ENCODE peak calls at places on chromosomes 3 and 15, in four cellular contexts. C is A673, M is GM20000, W is D341Med. N is an unnamed sample.

GRCh38 chr15:54374184-54374947 is 396.1 kb downstream of the UNC13C start:
- DNase-seq in C (no peak), M (no peak), W (peak; percentile 31), N (no peak)

GRCh38 chr3:114451561-114452018 is 157.8 kb downstream of the TIGIT start:
- DNase-seq in W (no peak), C (no peak), M (no peak), N (no peak)

GRCh38 chr3:195838714-195839113 is 27.0 kb upstream of the MUC4 start:
- DNase-seq in W (no peak), C (no peak), M (peak; percentile 68), N (no peak)

GRCh38 chr15:62500325-62500724 is 335.2 kb upstream of the C2CD4B start:
- DNase-seq in M (no peak), C (no peak), W (no peak), N (no peak)

GRCh38 chr15:78637776-78638435 is 3.1 kb downstream of the CHRNB4 start:
- DNase-seq in M (no peak), C (no peak), W (peak; percentile 32), N (no peak)

GRCh38 chr3:69811452-69812401 is 72.5 kb downstream of the MITF start:
- DNase-seq in W (no peak), C (no peak), M (no peak), N (no peak)

GRCh38 chr15:99911824-99912223 is 178.6 kb upstream of the LYSMD4 start:
- DNase-seq in W (no peak), M (no peak), C (peak; percentile 63), N (no peak)

GRCh38 chr3:38805765-38806386 is 10.1 kb downstream of the SCN10A start:
- DNase-seq in M (peak; percentile 49), W (no peak), C (peak; percentile 65), N (peak; percentile 81)

GRCh38 chr3:64685800-64686445 is 1.9 kb downstream of the ADAMTS9 start:
- DNase-seq in W (peak; percentile 74), M (no peak), C (peak; percentile 87), N (peak; percentile 89)

GRCh38 chr3:56408761-56409196 is 59.5 kb downstream of the ERC2 start:
- DNase-seq in C (no peak), M (no peak), W (no peak), N (no peak)

GRCh38 chr15:48595988-48596387 is 49.5 kb downstream of the FBN1 start:
- DNase-seq in W (no peak), M (peak; percentile 15), C (no peak), N (no peak)

GRCh38 chr15:57516327-57517026 is 75.2 kb upstream of the MYZAP start:
- DNase-seq in W (no peak), M (no peak), C (no peak), N (no peak)

GRCh38 chr15:34271493-34271892 is 46.7 kb downstream of the EMC4 start:
- DNase-seq in W (no peak), M (no peak), C (no peak), N (no peak)

GRCh38 chr3:62875103-62876002 is at the start of gene CADPS:
- DNase-seq in M (no peak), W (peak; percentile 83), C (no peak), N (no peak)

GRCh38 chr15:89654311-89654761 is 931 bp downstream of the KIF7 start:
- DNase-seq in C (no peak), W (no peak), M (no peak), N (no peak)

GRCh38 chr15:75923756-75924155 is 20.1 kb downstream of the FBXO22 start:
- DNase-seq in W (no peak), C (no peak), M (no peak), N (no peak)

GRCh38 chr3:3753416-3753815 is 45.8 kb upstream of the LRRN1 start:
- DNase-seq in W (no peak), M (no peak), C (no peak), N (no peak)

GRCh38 chr3:25572919-25573385 is 91.8 kb downstream of the TOP2B start:
- DNase-seq in M (no peak), W (no peak), C (no peak), N (no peak)

GRCh38 chr15:37793851-37794250 is 140.6 kb upstream of the TMCO5A start:
- DNase-seq in W (no peak), M (no peak), C (peak; percentile 12), N (no peak)

GRCh38 chr3:10196389-10197052 is 31.8 kb downstream of the IRAK2 start:
- DNase-seq in W (no peak), M (no peak), C (no peak), N (no peak)

GRCh38 chr3:83193526-83193925 is 1432.1 kb upstream of the GBE1 start:
- DNase-seq in W (no peak), M (no peak), C (no peak), N (no peak)

GRCh38 chr15:66923438-66923881 is 141.9 kb upstream of the SMAD3 start:
- DNase-seq in W (peak; percentile 62), C (peak; percentile 39), M (peak; percentile 16), N (peak; percentile 79)

GRCh38 chr15:74960286-74960685 is 3.7 kb upstream of the RPP25 start:
- DNase-seq in C (no peak), W (no peak), M (no peak), N (no peak)

GRCh38 chr3:183486472-183486871 is 58.1 kb upstream of the MCF2L2 start:
- DNase-seq in C (no peak), M (no peak), W (no peak), N (no peak)

GRCh38 chr3:36965440-36965839 is 20.6 kb upstream of the TRANK1 start:
- DNase-seq in C (no peak), W (no peak), M (no peak), N (no peak)

GRCh38 chr3:16849240-16849639 is 35.5 kb upstream of the PLCL2 start:
- DNase-seq in W (no peak), M (peak; percentile 54), C (peak; percentile 43), N (no peak)

GRCh38 chr15:57949374-57949938 is 116.1 kb downstream of the ALDH1A2 start:
- DNase-seq in C (no peak), W (no peak), M (no peak), N (no peak)

GRCh38 chr3:4584537-4585249 is 91.5 kb downstream of the ITPR1 start:
- DNase-seq in C (no peak), W (no peak), M (peak; percentile 43), N (no peak)

GRCh38 chr3:11583226-11583625 is 60.5 kb downstream of the VGLL4 start:
- DNase-seq in W (no peak), C (no peak), M (no peak), N (no peak)

GRCh38 chr3:102447272-102447671 is 12.5 kb downstream of the ZPLD1 start:
- DNase-seq in M (no peak), W (no peak), C (no peak), N (no peak)

GRCh38 chr3:58164916-58165821 is 45.6 kb downstream of the DNASE1L3 start:
- DNase-seq in C (no peak), M (no peak), W (no peak), N (no peak)

GRCh38 chr15:66734961-66735908 is 33.2 kb downstream of the SMAD6 start:
- DNase-seq in W (no peak), C (no peak), M (no peak), N (no peak)

GRCh38 chr3:145450018-145450682 is 710.8 kb downstream of the PLOD2 start:
- DNase-seq in C (no peak), M (no peak), W (no peak), N (no peak)

GRCh38 chr3:127974226-127974625 is 59.2 kb downstream of the KBTBD12 start:
- DNase-seq in W (no peak), C (no peak), M (no peak), N (no peak)

GRCh38 chr3:29324180-29324651 is 43.3 kb downstream of the RBMS3 start:
- DNase-seq in W (peak; percentile 33), C (peak; percentile 45), M (peak; percentile 32), N (no peak)

GRCh38 chr3:151165221-151165620 is 37.8 kb downstream of the GPR171 start:
- DNase-seq in M (no peak), W (no peak), C (no peak), N (no peak)

GRCh38 chr3:160911399-160911798 is 155.4 kb downstream of the PPM1L start:
- DNase-seq in C (no peak), W (no peak), M (no peak), N (no peak)

N was measured in NT2/D1.